ENCODE peak calls at places on chromosomes 12 and 14, in four cellular contexts. Y, Q, R and Z are unnamed samples.

GRCh38 chr12:7959278-7960063 is 23.5 kb upstream of the SLC2A3 start:
- DNase-seq in Y (no peak), Q (peak), R (peak), Z (no peak)

GRCh38 chr14:104851896-104852663 is 13.0 kb upstream of the CEP170B start:
- DNase-seq in Y (no peak), Q (no peak), R (no peak), Z (peak)

GRCh38 chr12:47757840-47758583 is 668 bp downstream of the RAPGEF3 start:
- DNase-seq in Y (no peak), Q (peak), R (no peak), Z (no peak)

GRCh38 chr12:103654816-103655215 is 67.7 kb downstream of the STAB2 start:
- DNase-seq in Y (no peak), Q (no peak), R (no peak), Z (no peak)

GRCh38 chr12:6821674-6822433 is at the start of gene GPR162:
- DNase-seq in Y (peak), Q (peak), R (peak), Z (no peak)

GRCh38 chr12:13668880-13669279 is 312.5 kb downstream of the GRIN2B start:
- DNase-seq in Y (no peak), Q (no peak), R (no peak), Z (no peak)

GRCh38 chr12:71139153-71139735 is 18.6 kb downstream of the TSPAN8 start:
- DNase-seq in Y (no peak), Q (no peak), R (no peak), Z (no peak)

GRCh38 chr12:22729898-22730443 is 105.0 kb downstream of the ETNK1 start:
- DNase-seq in Y (no peak), Q (no peak), R (no peak), Z (no peak)

GRCh38 chr14:31965735-31966598 is 111.1 kb upstream of the ARHGAP5 start:
- DNase-seq in Y (no peak), Q (no peak), R (peak), Z (no peak)

GRCh38 chr14:31977001-31977556 is 100.0 kb upstream of the ARHGAP5 start:
- DNase-seq in Y (no peak), Q (no peak), R (no peak), Z (no peak)